ENCODE peak calls at places on chromosome 22, in seven cellular contexts. I is IMR-90, Z is tibial artery, P is thoracic aorta, D is gastrocnemius medialis, Y is OCI-LY7, H is uterus. V is an unnamed sample.

GRCh38 chr22:21755855-21756284 is 20.3 kb upstream of the YPEL1 start:
- DNase-seq in I (peak), Z (no peak), P (no peak), D (no peak), Y (no peak), H (no peak), V (no peak)

GRCh38 chr22:38305481-38306448 is 11.5 kb downstream of the CSNK1E start:
- DNase-seq in I (peak), Z (no peak), P (no peak), D (no peak), Y (peak), H (no peak), V (no peak)

GRCh38 chr22:46465793-46466192 is 71.6 kb downstream of the CELSR1 start:
- DNase-seq in I (no peak), Z (no peak), P (no peak), D (no peak), Y (no peak), H (no peak), V (no peak)

GRCh38 chr22:48492371-48493320 is 1335.0 kb downstream of the BRD1 start:
- DNase-seq in I (peak), Z (peak), P (no peak), D (peak), Y (peak), H (peak), V (no peak)

GRCh38 chr22:47460870-47461269 is 698.4 kb downstream of the TBC1D22A start:
- DNase-seq in I (no peak), Z (no peak), P (no peak), D (no peak), Y (no peak), H (no peak), V (no peak)

GRCh38 chr22:22684605-22685561 is 40.5 kb downstream of the GGTLC2 start:
- DNase-seq in I (peak), Z (no peak), P (no peak), D (no peak), Y (peak), H (no peak), V (no peak)

GRCh38 chr22:31343235-31344191 is 2.6 kb downstream of the PATZ1 start:
- DNase-seq in I (peak), Z (peak), P (no peak), D (no peak), Y (peak), H (peak), V (no peak)

GRCh38 chr22:29393019-29393608 is 4.7 kb upstream of the AP1B1 start:
- DNase-seq in I (no peak), Z (no peak), P (no peak), D (no peak), Y (peak), H (no peak), V (peak)

GRCh38 chr22:38751422-38752346 is 4.1 kb downstream of the SUN2 start:
- DNase-seq in I (no peak), Z (peak), P (no peak), D (peak), Y (peak), H (no peak), V (no peak)

GRCh38 chr22:27775698-27776409 is 25.7 kb downstream of the MN1 start:
- DNase-seq in I (no peak), Z (no peak), P (no peak), D (no peak), Y (no peak), H (no peak), V (no peak)

GRCh38 chr22:17830041-17830961 is 56.0 kb upstream of the BID start:
- DNase-seq in I (peak), Z (peak), P (peak), D (peak), Y (peak), H (peak), V (peak)

GRCh38 chr22:27669798-27670599 is 131.6 kb downstream of the MN1 start:
- DNase-seq in I (no peak), Z (no peak), P (no peak), D (peak), Y (no peak), H (no peak), V (no peak)

GRCh38 chr22:44665115-44665514 is 36.9 kb upstream of the PRR5 start:
- DNase-seq in I (no peak), Z (peak), P (no peak), D (no peak), Y (no peak), H (no peak), V (no peak)

DNA sequence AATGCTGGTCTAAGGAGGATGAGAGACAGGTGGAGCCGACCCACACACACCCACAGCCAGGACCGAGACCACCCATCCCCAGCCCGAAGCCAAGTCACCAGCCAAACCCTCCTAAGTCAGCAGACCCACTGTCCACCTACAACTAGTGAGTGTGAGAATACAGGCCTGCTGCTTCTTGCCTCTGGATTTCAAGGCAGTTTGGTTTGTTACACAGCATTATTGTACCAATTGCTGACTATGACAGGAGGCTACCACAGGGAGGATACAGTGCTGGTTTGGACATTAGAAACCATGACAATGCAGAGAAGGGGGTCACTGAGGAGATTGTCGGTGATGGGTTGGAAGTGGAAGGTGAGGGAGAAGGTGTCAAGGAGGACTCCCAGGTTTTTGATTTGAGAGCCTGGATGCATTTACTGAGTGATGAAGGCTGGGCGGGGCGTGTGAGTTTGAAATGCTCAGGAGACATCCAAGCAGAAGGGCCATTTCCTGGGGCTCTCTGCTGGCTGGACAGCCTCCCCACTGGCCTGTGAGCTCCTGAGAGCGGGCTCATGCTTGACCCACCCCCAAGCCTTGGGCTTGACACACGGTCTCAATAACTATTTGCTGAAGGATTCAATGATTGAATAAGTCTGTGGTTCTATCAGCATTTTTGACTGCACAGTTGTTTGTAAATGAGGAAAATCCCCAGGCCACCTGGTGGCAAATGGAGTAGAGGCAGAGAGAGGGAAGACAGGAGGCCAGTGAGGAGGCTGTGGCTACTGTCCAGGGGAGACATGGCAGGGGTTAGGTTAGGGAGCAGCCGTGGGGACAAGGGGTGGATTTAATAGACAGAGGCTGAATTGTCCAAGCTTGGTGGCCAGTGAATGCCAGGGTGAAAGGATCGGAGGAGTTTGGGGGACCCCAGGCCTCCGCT is 9.4 kb upstream of the SSTR3 start:
- DNase-seq in I (no peak), Z (no peak), P (no peak), D (no peak), Y (no peak), H (no peak), V (no peak)
- H3K27ac ChIP-seq in I (no peak), Z (no peak), P (no peak), D (no peak), Y (peak), H (no peak), V (no peak)

GRCh38 chr22:37049224-37049623 is 2.3 kb upstream of the KCTD17 start:
- DNase-seq in I (no peak), Z (no peak), P (no peak), D (no peak), Y (no peak), H (no peak), V (no peak)

GRCh38 chr22:37051629-37052385 is at the start of gene KCTD17:
- DNase-seq in I (peak), Z (peak), P (no peak), D (no peak), Y (peak), H (peak), V (no peak)

GRCh38 chr22:37052386-37053309 is 1.1 kb downstream of the KCTD17 start:
- DNase-seq in I (no peak), Z (no peak), P (no peak), D (no peak), Y (no peak), H (no peak), V (no peak)

GRCh38 chr22:37053310-37054077 is 2.0 kb downstream of the KCTD17 start:
- DNase-seq in I (no peak), Z (no peak), P (no peak), D (no peak), Y (no peak), H (no peak), V (no peak)

DNA sequence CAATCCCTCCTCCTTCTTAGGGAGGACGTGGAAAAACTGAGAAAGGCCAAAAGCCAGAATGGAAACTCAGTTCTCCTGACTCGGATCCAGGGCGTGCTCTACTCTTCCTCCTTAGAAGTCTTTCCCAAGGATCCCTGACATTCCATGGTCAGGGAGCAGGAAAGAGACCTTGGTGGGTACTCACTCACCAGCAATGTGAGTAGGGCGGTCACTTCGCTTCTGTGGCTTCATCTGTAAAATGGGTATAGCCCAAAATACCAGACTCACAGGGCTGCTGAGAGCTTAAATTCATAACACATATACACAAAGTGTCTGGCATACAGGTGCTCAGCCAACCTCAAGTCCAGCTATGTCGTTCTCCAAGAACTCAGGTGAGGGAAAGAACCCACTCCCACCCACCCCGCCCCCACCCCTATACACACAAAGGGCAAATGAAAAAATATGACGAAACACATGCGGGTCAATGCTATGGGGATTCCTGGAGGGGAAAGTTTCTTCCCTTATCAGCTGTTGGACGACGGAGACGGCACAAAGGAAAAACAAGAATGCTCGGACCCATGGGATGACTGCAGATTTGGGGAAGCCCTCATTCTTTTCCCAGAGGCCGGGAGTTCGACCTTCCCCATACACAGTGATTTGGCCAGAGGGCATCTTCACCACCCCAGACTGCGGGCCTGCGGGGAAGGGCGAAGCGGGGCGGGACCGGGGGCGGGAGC is 471 bp upstream of the KCTD17 start:
- DNase-seq in I (no peak), Z (no peak), P (no peak), D (no peak), Y (no peak), H (no peak), V (no peak)
- H3K4me3 ChIP-seq in I (peak), Z (peak), P (peak), D (peak), Y (peak), H (peak), V (peak)

DNA sequence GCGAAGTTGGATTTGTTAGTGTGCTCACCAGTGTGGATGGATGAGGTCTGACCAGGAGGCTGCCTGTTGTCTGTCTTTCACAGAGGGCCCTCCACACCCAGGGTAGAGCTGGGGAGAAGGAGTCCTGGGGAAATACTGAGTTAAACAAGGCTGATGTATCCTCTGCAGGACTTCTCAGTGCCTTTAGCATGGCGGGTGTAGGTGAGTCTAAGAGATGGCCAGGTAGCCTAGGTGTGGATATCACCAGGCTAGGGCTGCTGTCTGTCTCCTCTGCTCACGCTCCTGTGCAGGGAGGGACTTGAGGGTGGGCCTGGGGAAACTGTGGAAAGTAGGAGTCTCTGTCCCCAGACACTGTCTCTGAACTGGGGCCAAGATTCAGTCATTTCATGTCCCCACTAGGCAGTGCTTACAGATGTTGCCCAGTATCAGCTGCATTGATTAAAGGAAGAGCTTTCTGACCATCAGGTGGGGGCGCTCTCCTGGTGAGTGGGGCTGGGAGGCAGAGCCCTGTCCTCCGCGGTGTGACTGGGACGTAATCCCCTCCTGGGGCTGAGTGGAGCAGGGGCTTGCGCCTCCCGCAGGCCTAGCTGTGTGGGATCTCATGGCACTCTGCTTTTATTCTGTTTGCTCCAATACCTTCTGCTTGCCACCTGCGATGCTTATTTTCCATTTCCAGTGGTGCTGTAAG is 35.5 kb upstream of the CCDC188 start:
- DNase-seq in I (no peak), Z (no peak), P (no peak), D (no peak), Y (peak), H (no peak), V (no peak)
- TF ChIP-seq CTCF in I (peak), Z (no peak), P (no peak), D (no peak), Y (peak), H (no peak), V (no peak)

GRCh38 chr22:42752230-42752746 is 31.6 kb upstream of the A4GALT start:
- DNase-seq in I (no peak), Z (no peak), P (no peak), D (no peak), Y (no peak), H (no peak), V (no peak)
- H3K27ac ChIP-seq in I (peak), Z (peak), P (peak), D (peak), Y (no peak), H (peak), V (no peak)

GRCh38 chr22:33124471-33124870 is 66.3 kb upstream of the SYN3 start:
- DNase-seq in I (no peak), Z (no peak), P (no peak), D (no peak), Y (no peak), H (no peak), V (no peak)

GRCh38 chr22:33130473-33130872 is 72.3 kb upstream of the SYN3 start:
- DNase-seq in I (no peak), Z (no peak), P (no peak), D (no peak), Y (no peak), H (no peak), V (no peak)

GRCh38 chr22:33126881-33127280 is 68.7 kb upstream of the SYN3 start:
- DNase-seq in I (no peak), Z (no peak), P (no peak), D (no peak), Y (peak), H (no peak), V (no peak)

GRCh38 chr22:33129621-33130020 is 71.4 kb upstream of the SYN3 start:
- DNase-seq in I (no peak), Z (no peak), P (no peak), D (no peak), Y (no peak), H (no peak), V (no peak)
- H3K4me3 ChIP-seq in I (no peak), Z (no peak), P (no peak), D (no peak), Y (no peak), H (no peak), V (no peak)

DNA sequence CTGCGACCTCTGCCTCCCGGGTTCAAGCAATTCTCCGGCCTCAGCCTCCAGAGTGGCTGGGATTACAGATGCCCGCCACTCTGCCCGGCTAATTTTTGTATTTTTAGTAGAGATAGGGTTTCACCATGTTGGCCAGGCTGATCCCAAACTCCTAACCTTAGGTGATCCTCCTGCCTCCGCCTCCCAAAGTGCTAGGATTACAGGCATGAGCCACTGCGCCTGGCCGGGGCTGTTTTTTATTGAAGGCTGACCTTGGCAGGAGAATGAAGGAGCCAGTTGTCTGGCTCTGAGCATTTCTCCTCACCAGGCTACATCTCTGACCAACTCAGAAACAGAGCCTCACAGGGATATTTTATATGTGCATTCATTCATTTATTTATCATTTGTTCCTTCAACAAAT is 2.3 kb downstream of the KIAA1671 start:
- DNase-seq in I (no peak), Z (no peak), P (no peak), D (no peak), Y (no peak), H (no peak), V (no peak)
- TF ChIP-seq CTCF in I (no peak), Z (no peak), P (no peak), D (no peak), Y (no peak), H (no peak), V (no peak)

GRCh38 chr22:49927483-49928184 is 9.2 kb downstream of the CRELD2 start:
- DNase-seq in I (no peak), Z (no peak), P (no peak), D (no peak), Y (no peak), H (no peak), V (no peak)
- H3K27ac ChIP-seq in I (no peak), Z (no peak), P (no peak), D (no peak), Y (no peak), H (no peak), V (no peak)

DNA sequence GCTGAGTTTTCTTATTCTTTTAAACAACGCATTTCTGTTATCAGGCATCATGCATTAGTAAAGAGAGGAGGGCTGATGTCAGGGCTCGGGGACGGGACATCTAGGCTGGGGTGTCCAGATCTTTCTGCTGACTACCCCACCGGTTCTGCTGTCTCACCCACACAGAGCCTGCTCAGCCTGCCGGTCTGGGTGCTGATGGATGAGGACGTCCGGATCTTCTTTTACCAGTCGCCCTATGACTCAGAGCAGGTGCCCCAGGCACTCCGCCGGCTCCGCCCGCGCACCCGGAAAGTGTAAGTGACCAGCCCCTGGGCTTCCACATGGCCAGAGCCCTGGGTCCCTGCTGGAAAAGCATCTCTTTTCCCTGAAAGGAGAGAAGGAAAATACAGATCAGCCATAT is 9.4 kb downstream of the NCF4 start:
- DNase-seq in I (no peak), Z (no peak), P (no peak), D (no peak), Y (no peak), H (no peak), V (no peak)
- H3K4me3 ChIP-seq in I (no peak), Z (no peak), P (no peak), D (no peak), Y (no peak), H (no peak), V (no peak)

DNA sequence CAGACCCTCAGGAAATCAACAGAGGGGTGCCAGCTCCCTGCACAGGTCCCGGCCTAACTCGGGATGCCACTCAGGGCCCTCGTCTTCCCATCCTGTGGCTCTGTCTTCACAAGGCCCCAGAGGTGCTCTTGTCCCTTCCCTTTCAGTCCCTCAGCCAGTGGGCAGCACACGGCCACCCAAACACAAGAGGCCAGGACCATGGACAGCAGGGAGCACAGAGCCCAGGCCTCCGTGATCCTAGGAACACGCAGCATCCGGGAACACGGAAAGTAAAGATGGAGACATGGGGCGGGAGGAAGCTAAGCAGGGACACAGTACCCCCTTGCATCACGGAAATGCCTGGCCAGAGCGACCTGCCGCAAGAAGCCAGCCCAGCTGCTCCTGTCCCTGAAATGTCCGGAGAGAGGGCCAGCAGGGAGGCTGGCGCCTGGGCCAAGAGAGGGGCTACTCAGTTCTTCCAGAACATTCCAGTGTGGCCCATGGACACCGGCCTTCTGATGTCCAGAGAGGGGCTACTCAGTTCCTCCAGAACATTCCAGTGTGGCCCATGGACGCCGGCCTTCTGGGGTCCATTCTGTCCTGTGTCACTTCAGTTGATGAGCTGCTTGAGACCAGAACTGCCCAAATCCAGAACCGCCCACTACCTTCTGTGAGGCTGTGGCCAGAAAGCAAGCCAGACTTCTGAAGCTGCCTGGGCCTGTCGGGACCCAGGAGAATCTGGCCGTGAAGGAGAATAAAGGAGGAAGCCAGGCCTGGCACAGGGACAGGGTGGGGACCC is 274.0 kb downstream of the BRD1 start:
- DNase-seq in I (no peak), Z (peak), P (no peak), D (peak), Y (no peak), H (no peak), V (no peak)
- TF ChIP-seq CTCF in I (no peak), Z (no peak), P (no peak), D (no peak), Y (no peak), H (no peak), V (no peak)

GRCh38 chr22:25626146-25626992 is 61.9 kb downstream of the GRK3 start:
- DNase-seq in I (no peak), Z (no peak), P (no peak), D (no peak), Y (peak), H (no peak), V (no peak)

GRCh38 chr22:25629613-25630012 is 65.1 kb downstream of the GRK3 start:
- DNase-seq in I (no peak), Z (no peak), P (no peak), D (no peak), Y (no peak), H (no peak), V (no peak)

GRCh38 chr22:25627271-25627848 is 62.9 kb downstream of the GRK3 start:
- DNase-seq in I (peak), Z (no peak), P (no peak), D (no peak), Y (peak), H (no peak), V (no peak)

GRCh38 chr22:25628494-25628893 is 64.0 kb downstream of the GRK3 start:
- DNase-seq in I (no peak), Z (no peak), P (no peak), D (no peak), Y (no peak), H (no peak), V (no peak)

GRCh38 chr22:25630446-25630845 is 66.0 kb downstream of the GRK3 start:
- DNase-seq in I (no peak), Z (no peak), P (no peak), D (no peak), Y (no peak), H (no peak), V (no peak)
- H3K27ac ChIP-seq in I (no peak), Z (no peak), P (no peak), D (no peak), Y (no peak), H (no peak), V (no peak)